ENCODE peak calls at places on chromosome 1, in seven cellular contexts. N is fibroblast of pulmonary artery, G is WERI-Rb-1, X is astrocyte of the spinal cord, W is prostate gland, I is GM20000, J is GM12865. S is an unnamed sample.

GRCh38 chr1:4931486-4931885 is 277.1 kb downstream of the AJAP1 start:
- DNase-seq in N (no peak), G (no peak), X (no peak), W (no peak), I (no peak), J (no peak), S (no peak)

GRCh38 chr1:165006843-165007242 is 349.7 kb downstream of the LMX1A start:
- DNase-seq in N (no peak), G (no peak), X (no peak), W (no peak), I (no peak), J (no peak), S (no peak)

GRCh38 chr1:211092955-211093354 is 41.0 kb downstream of the KCNH1 start:
- DNase-seq in N (no peak), G (no peak), X (no peak), W (no peak), I (no peak), J (no peak), S (no peak)

GRCh38 chr1:54340876-54341275 is 65.3 kb downstream of the SSBP3 start:
- DNase-seq in N (no peak), G (peak), X (no peak), W (no peak), I (no peak), J (no peak), S (no peak)

GRCh38 chr1:36203554-36204346 is 20.5 kb upstream of the THRAP3 start:
- DNase-seq in N (peak), G (no peak), X (peak), W (no peak), I (peak), J (no peak), S (no peak)

GRCh38 chr1:48039088-48040049 is 42.2 kb upstream of the TRABD2B start:
- DNase-seq in N (peak), G (no peak), X (no peak), W (no peak), I (peak), J (peak), S (no peak)

GRCh38 chr1:181680332-181680731 is 197.0 kb downstream of the CACNA1E start:
- DNase-seq in N (no peak), G (no peak), X (no peak), W (no peak), I (no peak), J (no peak), S (no peak)

GRCh38 chr1:94270801-94271203 is 33.4 kb upstream of the ARHGAP29 start:
- DNase-seq in N (peak), G (no peak), X (peak), W (no peak), I (no peak), J (no peak), S (no peak)

GRCh38 chr1:230509281-230509977 is 83.3 kb upstream of the PGBD5 start:
- DNase-seq in N (peak), G (no peak), X (peak), W (no peak), I (no peak), J (peak), S (no peak)

DNA sequence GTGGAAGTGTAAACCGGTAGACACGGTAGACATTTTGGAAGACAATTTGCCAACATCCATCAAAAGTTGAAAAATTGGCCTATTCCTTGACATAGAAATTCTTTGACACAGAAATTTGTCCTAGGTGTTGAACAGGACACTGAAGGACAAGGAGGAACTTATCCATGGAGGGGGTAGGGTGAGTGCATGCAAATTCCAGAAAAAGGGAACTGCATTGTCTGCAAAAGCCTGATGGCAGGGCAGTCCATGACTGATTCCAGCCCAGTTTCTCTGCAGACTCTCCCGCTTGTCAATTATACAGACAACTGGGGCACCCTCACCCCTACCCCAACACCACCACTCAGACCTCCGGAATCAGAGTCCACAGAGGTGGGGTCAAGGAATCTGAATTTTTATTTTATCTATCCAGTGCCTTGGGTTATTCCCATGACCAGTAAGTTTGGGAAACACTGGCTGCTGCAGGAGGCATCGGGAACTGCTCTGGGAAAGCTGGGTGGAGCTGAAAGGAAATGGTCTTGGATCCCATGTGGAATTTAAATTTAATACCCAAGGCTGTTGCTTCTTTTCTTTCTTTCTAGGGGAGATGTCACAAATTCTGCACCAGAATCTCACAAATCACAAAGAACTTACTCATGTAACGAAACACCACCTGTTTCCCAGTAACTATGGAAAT is 103.3 kb upstream of the SLC45A1 start:
- DNase-seq in N (no peak), G (no peak), X (no peak), W (no peak), I (no peak), J (no peak), S (no peak)
- TF ChIP-seq CTCF in N (no peak), G (no peak), X (peak), W (no peak), I (no peak), J (no peak), S (no peak)

DNA sequence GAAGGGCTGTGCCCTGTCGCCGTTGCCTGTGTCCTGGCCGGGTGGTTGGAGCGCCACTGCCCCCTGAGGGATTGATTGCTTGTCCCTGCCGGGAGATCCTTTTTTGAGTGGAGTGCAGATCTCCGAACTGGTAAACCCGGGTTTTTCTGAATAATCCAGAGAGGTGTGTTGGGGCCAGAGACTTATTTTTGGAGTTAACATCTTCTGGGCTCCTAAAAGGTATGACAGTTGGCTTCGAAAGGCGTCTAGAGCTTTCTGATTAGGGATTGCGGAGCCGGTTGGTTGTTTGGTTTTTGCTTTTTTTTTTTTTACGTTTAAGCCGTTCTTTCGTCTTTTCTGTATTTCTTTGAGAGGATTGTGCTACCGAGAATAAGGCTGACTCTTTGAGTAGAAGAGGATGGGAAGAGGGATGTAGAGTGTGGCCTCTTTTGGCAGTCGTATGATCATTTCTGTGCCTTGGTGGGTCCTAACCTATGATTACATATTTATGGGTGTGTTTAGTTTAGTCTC is 756 bp downstream of the RLF start:
- DNase-seq in N (no peak), G (no peak), X (no peak), W (peak), I (no peak), J (no peak), S (no peak)
- TF ChIP-seq CTCF in N (peak), G (no peak), X (no peak), W (no peak), I (no peak), J (no peak), S (no peak)

GRCh38 chr1:68485431-68486022 is 11.4 kb downstream of the DEPDC1 start:
- DNase-seq in N (no peak), G (no peak), X (no peak), W (no peak), I (no peak), J (no peak), S (no peak)
- TF ChIP-seq CTCF in N (no peak), G (no peak), X (no peak), W (no peak), I (no peak), J (no peak), S (no peak)

GRCh38 chr1:203056516-203056915 is 29.3 kb downstream of the MYOG start:
- DNase-seq in N (no peak), G (no peak), X (no peak), W (no peak), I (no peak), J (no peak), S (no peak)
- TF ChIP-seq CTCF in N (peak), G (peak), X (peak), W (no peak), I (no peak), J (peak), S (no peak)